ENCODE peak calls at places on chromosomes 7 and 10, in ten cellular contexts. C, S, G, N, I, Y, F, D, A and Z are unnamed samples.

GRCh38 chr10:71225291-71226058 is 13.1 kb downstream of the UNC5B start:
- DNase-seq in C (no peak), S (no peak), G (no peak), N (no peak), I (no peak), Y (no peak), F (no peak), D (no peak), A (no peak), Z (no peak)

GRCh38 chr10:125208854-125209545 is 48.6 kb upstream of the CTBP2 start:
- DNase-seq in C (no peak), S (no peak), G (no peak), N (no peak), I (no peak), Y (no peak), F (no peak), D (no peak), A (no peak), Z (no peak)

GRCh38 chr7:5439572-5440496 is 16.2 kb upstream of the TNRC18 start:
- DNase-seq in C (no peak), S (no peak), G (no peak), N (no peak), I (no peak), Y (no peak), F (no peak), D (no peak), A (no peak), Z (no peak)

GRCh38 chr10:15370741-15371701 is at the start of gene FAM171A1:
- DNase-seq in C (peak; percentile 63), S (peak; percentile 64), G (no peak), N (peak; percentile 55), I (peak; percentile 83), Y (no peak), F (peak; percentile 51), D (no peak), A (peak; percentile 68), Z (peak; percentile 28)

GRCh38 chr7:130180571-130180971 is 24.6 kb downstream of the TMEM209 start:
- DNase-seq in C (no peak), S (no peak), G (no peak), N (no peak), I (no peak), Y (no peak), F (no peak), D (no peak), A (no peak), Z (peak; percentile 14)

GRCh38 chr7:131620673-131621609 is 64.5 kb upstream of the PODXL start:
- DNase-seq in C (no peak), S (no peak), G (no peak), N (no peak), I (no peak), Y (no peak), F (no peak), D (peak; percentile 35), A (no peak), Z (no peak)

GRCh38 chr10:89367529-89367928 is 10.3 kb upstream of the IFIT1B start:
- DNase-seq in C (no peak), S (peak; percentile 88), G (no peak), N (no peak), I (peak; percentile 68), Y (no peak), F (no peak), D (no peak), A (no peak), Z (no peak)

GRCh38 chr10:61068471-61068870 is 124.5 kb upstream of the RHOBTB1 start:
- DNase-seq in C (no peak), S (no peak), G (no peak), N (no peak), I (no peak), Y (no peak), F (no peak), D (no peak), A (no peak), Z (no peak)

GRCh38 chr7:910441-910861 is 34.1 kb downstream of the GET4 start:
- DNase-seq in C (no peak), S (no peak), G (no peak), N (no peak), I (no peak), Y (no peak), F (no peak), D (no peak), A (no peak), Z (no peak)

GRCh38 chr7:132979524-132979923 is 102.4 kb downstream of the CHCHD3 start:
- DNase-seq in C (no peak), S (peak; percentile 5), G (no peak), N (no peak), I (no peak), Y (no peak), F (no peak), D (no peak), A (no peak), Z (no peak)

GRCh38 chr7:55185321-55185802 is 166.5 kb downstream of the EGFR start:
- DNase-seq in C (no peak), S (peak; percentile 15), G (no peak), N (no peak), I (no peak), Y (no peak), F (no peak), D (no peak), A (no peak), Z (peak; percentile 45)

GRCh38 chr10:10364916-10365315 is 652.8 kb upstream of the CELF2 start:
- DNase-seq in C (no peak), S (no peak), G (no peak), N (no peak), I (no peak), Y (no peak), F (no peak), D (no peak), A (no peak), Z (no peak)

GRCh38 chr10:45420453-45421192 is 46.6 kb downstream of the ALOX5 start:
- DNase-seq in C (no peak), S (peak; percentile 95), G (peak; percentile 49), N (no peak), I (peak; percentile 70), Y (peak; percentile 78), F (peak; percentile 85), D (no peak), A (peak; percentile 74), Z (peak; percentile 21)

GRCh38 chr7:81624021-81624630 is 145.7 kb downstream of the HGF start:
- DNase-seq in C (no peak), S (peak; percentile 8), G (no peak), N (no peak), I (no peak), Y (no peak), F (no peak), D (no peak), A (no peak), Z (no peak)

GRCh38 chr7:113179313-113179712 is 61.0 kb upstream of the SMIM30 start:
- DNase-seq in C (no peak), S (no peak), G (no peak), N (no peak), I (no peak), Y (no peak), F (no peak), D (peak; percentile 27), A (no peak), Z (peak; percentile 49)

GRCh38 chr7:10889266-10889898 is 84.3 kb upstream of the PHF14 start:
- DNase-seq in C (no peak), S (peak; percentile 80), G (no peak), N (no peak), I (peak; percentile 62), Y (no peak), F (peak; percentile 72), D (peak; percentile 50), A (no peak), Z (peak; percentile 3)

GRCh38 chr7:3649678-3650445 is 348.8 kb downstream of the SDK1 start:
- DNase-seq in C (no peak), S (no peak), G (no peak), N (no peak), I (no peak), Y (no peak), F (peak; percentile 73), D (no peak), A (no peak), Z (peak; percentile 25)

GRCh38 chr7:3648276-3648675 is 347.2 kb downstream of the SDK1 start:
- DNase-seq in C (no peak), S (no peak), G (no peak), N (no peak), I (no peak), Y (no peak), F (no peak), D (no peak), A (no peak), Z (peak; percentile 12)

GRCh38 chr7:3650844-3651243 is 349.8 kb downstream of the SDK1 start:
- DNase-seq in C (no peak), S (no peak), G (no peak), N (no peak), I (no peak), Y (no peak), F (peak; percentile 46), D (no peak), A (no peak), Z (peak; percentile 8)

GRCh38 chr7:3649250-3649649 is 348.2 kb downstream of the SDK1 start:
- DNase-seq in C (no peak), S (no peak), G (no peak), N (no peak), I (no peak), Y (no peak), F (peak; percentile 20), D (peak; percentile 14), A (no peak), Z (no peak)
- TF ChIP-seq CTCF in C (no peak), S (no peak), G (no peak), N (no peak), I (no peak), Y (no peak), F (peak; percentile 39), D (peak; percentile 56), A (no peak), Z (no peak)

GRCh38 chr10:46787321-46787615 is 124.0 kb upstream of the PTPN20 start:
- DNase-seq in C (no peak), S (peak; percentile 19), G (peak; percentile 30), N (no peak), I (peak; percentile 6), Y (no peak), F (peak; percentile 73), D (peak; percentile 64), A (peak; percentile 64), Z (peak; percentile 61)
- TF ChIP-seq CTCF in C (no peak), S (no peak), G (no peak), N (no peak), I (peak; percentile 29), Y (no peak), F (peak; percentile 25), D (peak; percentile 35), A (no peak), Z (peak; percentile 14)

GRCh38 chr7:38374507-38374906 is 101.1 kb upstream of the TARP start:
- DNase-seq in C (no peak), S (peak; percentile 69), G (no peak), N (no peak), I (peak; percentile 43), Y (no peak), F (peak; percentile 46), D (peak; percentile 62), A (no peak), Z (peak; percentile 57)
- TF ChIP-seq CTCF in C (peak; percentile 59), S (peak; percentile 63), G (no peak), N (peak; percentile 78), I (peak; percentile 25), Y (peak; percentile 55), F (peak; percentile 66), D (peak; percentile 61), A (peak; percentile 38), Z (peak; percentile 64)

DNA sequence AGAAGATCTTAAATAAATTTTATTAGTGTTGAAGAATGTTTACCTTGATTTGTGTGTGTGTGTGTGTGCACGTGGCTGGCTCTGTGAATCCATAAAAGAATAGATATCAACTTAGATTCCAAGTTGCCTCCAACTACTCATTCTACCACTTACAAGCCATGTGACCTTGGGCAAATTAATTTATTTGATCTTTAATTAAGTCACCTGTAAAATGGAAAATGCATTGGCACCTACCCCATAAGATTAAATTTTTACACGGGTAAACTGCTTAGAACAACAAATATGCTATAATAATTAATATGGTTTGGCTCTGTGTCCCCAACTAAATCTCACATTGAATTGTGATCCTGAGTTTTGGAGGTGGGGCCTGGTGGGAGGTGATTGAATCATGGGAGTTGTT is 604.9 kb upstream of the NRG3 start:
- DNase-seq in C (no peak), S (no peak), G (no peak), N (no peak), I (no peak), Y (no peak), F (no peak), D (no peak), A (no peak), Z (no peak)
- TF ChIP-seq CTCF in C (no peak), S (no peak), G (no peak), N (no peak), I (no peak), Y (no peak), F (no peak), D (no peak), A (no peak), Z (no peak)